ENCODE peak calls at places on chromosomes 11 and 22, in six cellular contexts. G is Peyer's patch, O is aorta, M is left ventricle myocardium inferior, D is Right ventricle myocardium superior, F is fibroblast of pulmonary artery. Y is an unnamed sample.

GRCh38 chr11:132278801-132279574 is 908.6 kb downstream of the NTM start:
- DNase-seq in D (no peak), F (peak), G (no peak), M (no peak), O (no peak), Y (no peak)

GRCh38 chr11:119747868-119748660 is 19.1 kb upstream of the NECTIN1 start:
- DNase-seq in M (no peak), G (no peak), D (no peak), F (no peak), O (no peak), Y (no peak)

GRCh38 chr11:113835306-113835705 is 40.1 kb downstream of the USP28 start:
- DNase-seq in D (no peak), F (no peak), O (no peak), M (no peak), G (no peak), Y (no peak)

GRCh38 chr11:111586305-111586915 is 15.8 kb upstream of the SIK2 start:
- DNase-seq in M (no peak), F (peak), G (peak), O (no peak), D (no peak), Y (no peak)

GRCh38 chr11:1176224-1177019 is 18.7 kb downstream of the MUC5AC start:
- DNase-seq in O (peak), M (no peak), F (no peak), G (no peak), D (peak), Y (no peak)

GRCh38 chr11:32198053-32198452 is 107.2 kb downstream of the RCN1 start:
- DNase-seq in O (no peak), F (peak), D (no peak), G (no peak), M (no peak), Y (no peak)

GRCh38 chr22:35457729-35458546 is 58.0 kb downstream of the MCM5 start:
- DNase-seq in G (no peak), D (no peak), O (no peak), M (no peak), F (no peak), Y (no peak)

GRCh38 chr11:112784323-112785073 is 176.7 kb upstream of the NCAM1 start:
- DNase-seq in D (peak), F (peak), O (peak), M (peak), G (no peak), Y (no peak)

GRCh38 chr22:32745251-32745995 is 56.1 kb upstream of the TIMP3 start:
- DNase-seq in M (peak), O (no peak), G (peak), D (peak), F (peak), Y (no peak)